ENCODE peak calls at places on chromosomes 2 and 18, in nine cellular contexts. P is GM12865, L is spleen, B is cardiac muscle cell, Q is dorsolateral prefrontal cortex, J is tibial artery, K is kidney epithelial cell, U is esophagus muscularis mucosa, I is cardiac fibroblast. Z is an unnamed sample.
A peak's percentile ranks its signal among the peaks of the same experiment; 100 is the strongest.

GRCh38 chr18:43934322-43935050 is 657.2 kb upstream of the SYT4 start:
- DNase-seq in P (no peak), L (no peak), B (no peak), Q (no peak), J (no peak), K (no peak), U (no peak), I (no peak), Z (no peak)

GRCh38 chr18:70907673-70908072 is 618.8 kb downstream of the SOCS6 start:
- DNase-seq in P (no peak), L (no peak), B (no peak), Q (no peak), J (no peak), K (no peak), U (no peak), I (peak; percentile 15), Z (no peak)

GRCh38 chr2:54021702-54022101 is 50.9 kb upstream of the PSME4 start:
- DNase-seq in P (no peak), L (no peak), B (no peak), Q (no peak), J (no peak), K (no peak), U (no peak), I (no peak), Z (no peak)

GRCh38 chr2:3633089-3633981 is 24.7 kb upstream of the ALLC start:
- DNase-seq in P (no peak), L (peak; percentile 68), B (no peak), Q (no peak), J (peak; percentile 56), K (no peak), U (no peak), I (peak; percentile 47), Z (no peak)

GRCh38 chr18:56711706-56712445 is 60.7 kb downstream of the WDR7 start:
- DNase-seq in P (no peak), L (no peak), B (no peak), Q (no peak), J (no peak), K (no peak), U (no peak), I (peak; percentile 55), Z (no peak)

GRCh38 chr2:144414324-144414845 is 105.5 kb downstream of the ZEB2 start:
- DNase-seq in P (peak; percentile 8), L (peak; percentile 80), B (no peak), Q (no peak), J (no peak), K (peak; percentile 45), U (no peak), I (peak; percentile 97), Z (no peak)

GRCh38 chr2:163351966-163352365 is 383.8 kb downstream of the FIGN start:
- DNase-seq in P (no peak), L (no peak), B (no peak), Q (no peak), J (no peak), K (no peak), U (no peak), I (no peak), Z (no peak)

GRCh38 chr2:29844713-29845320 is 76.6 kb downstream of the ALK start:
- DNase-seq in P (no peak), L (no peak), B (no peak), Q (no peak), J (no peak), K (no peak), U (peak; percentile 86), I (peak; percentile 44), Z (no peak)

GRCh38 chr2:8125741-8126691 is 555.8 kb upstream of the ID2 start:
- DNase-seq in P (no peak), L (no peak), B (no peak), Q (no peak), J (no peak), K (no peak), U (no peak), I (peak; percentile 37), Z (no peak)

GRCh38 chr2:69226886-69227285 is 160.1 kb downstream of the GFPT1 start:
- DNase-seq in P (no peak), L (no peak), B (no peak), Q (no peak), J (no peak), K (no peak), U (peak; percentile 62), I (no peak), Z (no peak)
- TF ChIP-seq CTCF in P (no peak), L (no peak), B (no peak), Q (no peak), J (no peak), K (no peak), U (no peak), I (no peak), Z (no peak)

GRCh38 chr2:99725810-99726209 is 236.0 kb upstream of the REV1 start:
- DNase-seq in P (no peak), L (no peak), B (no peak), Q (no peak), J (no peak), K (no peak), U (no peak), I (peak; percentile 25), Z (no peak)
- TF ChIP-seq CTCF in P (no peak), L (no peak), B (peak; percentile 28), Q (peak; percentile 42), J (peak; percentile 26), K (no peak), U (no peak), I (peak; percentile 39), Z (no peak)

DNA sequence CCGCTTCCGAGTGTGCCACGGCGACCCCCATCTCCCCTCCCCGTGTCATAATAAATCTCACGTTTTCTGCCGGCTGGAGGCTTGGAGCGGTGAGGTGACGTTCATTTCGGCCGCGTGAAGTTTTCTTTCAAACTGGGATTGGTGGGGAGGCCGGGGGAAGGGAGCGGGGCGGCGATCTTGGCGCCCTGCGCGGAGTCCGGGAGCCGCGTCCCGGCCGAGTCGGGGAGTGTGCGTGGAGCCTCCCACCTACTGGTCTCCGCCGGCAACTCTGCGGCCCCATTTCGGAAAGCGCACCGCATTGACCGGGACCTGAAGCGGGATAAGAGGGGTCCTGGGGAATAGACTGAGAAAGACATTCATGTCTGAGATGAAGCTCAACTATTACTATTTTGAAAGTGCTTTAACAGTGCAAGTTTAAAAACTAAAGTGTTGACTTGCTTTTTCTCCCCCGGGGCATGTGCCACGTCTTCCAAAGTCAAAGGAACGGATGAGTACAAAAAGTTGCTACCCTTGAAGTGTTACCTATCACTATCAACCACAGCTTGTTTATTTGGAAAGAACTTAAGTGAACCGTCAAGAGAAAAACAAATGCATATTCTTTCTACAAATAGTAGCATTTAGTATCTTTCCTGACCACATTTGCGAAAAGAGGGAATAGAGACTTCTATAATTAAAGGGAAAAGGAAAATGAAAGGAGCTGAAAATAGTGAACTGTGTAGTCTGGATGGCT is 818 bp upstream of the IKZF2 start:
- DNase-seq in P (peak; percentile 81), L (peak; percentile 90), B (peak; percentile 89), Q (peak; percentile 50), J (peak; percentile 85), K (no peak), U (peak; percentile 93), I (peak; percentile 83), Z (peak; percentile 73)
- TF ChIP-seq CTCF in P (peak; percentile 4), L (no peak), B (peak; percentile 46), Q (peak; percentile 41), J (peak; percentile 39), K (peak; percentile 42), U (peak; percentile 52), I (peak; percentile 40), Z (no peak)

DNA sequence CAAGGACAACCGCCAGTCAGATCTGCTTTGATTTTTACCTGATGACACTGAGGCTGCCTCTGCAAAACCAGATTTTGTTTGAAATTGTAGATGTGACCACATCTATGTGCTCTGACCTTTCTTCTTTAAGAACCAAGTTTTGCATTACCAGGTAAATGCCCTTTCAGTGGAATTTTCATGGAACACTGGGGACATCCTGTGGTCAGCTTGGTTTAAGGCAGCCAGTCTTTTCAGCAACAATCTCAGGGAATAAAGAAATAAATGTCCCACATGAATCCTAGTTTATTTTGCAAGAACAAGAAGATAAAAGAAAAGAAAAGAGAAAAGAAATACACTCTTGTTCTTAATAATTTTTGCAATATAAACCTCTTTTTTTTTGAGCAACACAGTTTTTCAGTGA is 90.6 kb downstream of the POU3F3 start:
- DNase-seq in P (no peak), L (no peak), B (peak; percentile 32), Q (peak; percentile 28), J (no peak), K (no peak), U (no peak), I (peak; percentile 12), Z (peak; percentile 45)
- TF ChIP-seq CTCF in P (no peak), L (no peak), B (no peak), Q (peak; percentile 41), J (no peak), K (peak; percentile 67), U (peak; percentile 9), I (no peak), Z (peak; percentile 46)

DNA sequence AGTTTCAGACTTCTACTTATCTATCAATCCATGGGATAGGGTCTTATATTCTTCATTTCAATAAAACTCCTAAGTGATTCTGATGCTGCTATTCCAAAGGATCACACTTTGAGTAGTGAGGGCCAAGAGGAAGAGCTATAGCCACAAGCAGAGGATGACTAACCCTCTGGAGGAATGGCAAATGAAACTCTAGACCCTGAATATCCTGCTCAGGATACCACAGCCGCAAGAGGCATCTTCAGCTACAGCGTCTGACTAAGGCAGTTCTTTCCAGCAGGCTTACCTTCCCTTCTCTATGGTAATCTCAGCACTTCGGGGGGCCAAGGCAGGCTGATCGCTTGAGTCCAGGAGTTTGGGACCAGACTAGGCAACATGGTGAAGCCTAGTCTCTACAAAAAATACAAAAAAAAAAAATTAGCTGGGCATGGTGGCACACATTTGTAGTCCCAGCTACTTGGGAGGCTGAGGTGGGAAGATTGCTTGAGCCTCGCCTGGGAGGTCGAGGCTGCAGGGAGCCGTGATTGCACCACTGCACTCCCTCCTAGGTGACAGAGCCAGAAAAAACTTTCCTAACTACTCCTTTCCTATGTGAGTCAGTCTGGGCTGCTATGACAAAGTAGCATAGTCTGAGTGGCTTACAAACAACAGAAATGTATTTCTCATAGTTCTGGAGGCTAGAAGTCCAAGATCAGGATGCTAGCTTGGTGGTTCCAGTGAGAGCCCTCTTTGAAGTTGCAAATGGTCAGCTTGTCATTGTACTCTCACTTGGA is 371.9 kb downstream of the IRS1 start:
- DNase-seq in P (no peak), L (no peak), B (no peak), Q (no peak), J (no peak), K (peak; percentile 64), U (no peak), I (peak; percentile 96), Z (no peak)
- TF ChIP-seq CTCF in P (no peak), L (no peak), B (no peak), Q (no peak), J (no peak), K (no peak), U (no peak), I (peak; percentile 10), Z (no peak)

Z was measured in endothelial cell.